ENCODE peak calls at places on chromosomes 2 and 18, in seven cellular contexts. C, N, J, V, P, T and E are unnamed samples.

GRCh38 chr2:215460682-215461081 is 24.8 kb upstream of the FN1 start:
- DNase-seq in N (no peak), C (no peak), P (no peak), J (no peak), T (no peak), V (peak), E (no peak)

GRCh38 chr2:105744091-105744908 is 412 bp upstream of the NCK2 start:
- DNase-seq in J (peak), C (peak), T (no peak), P (peak), N (peak), V (peak), E (peak)

GRCh38 chr2:1940660-1941059 is 196.3 kb upstream of the PXDN start:
- DNase-seq in P (no peak), V (no peak), C (no peak), J (no peak), T (no peak), N (no peak), E (no peak)

GRCh38 chr2:207394812-207395534 is 134.8 kb upstream of the CREB1 start:
- DNase-seq in P (no peak), C (no peak), T (no peak), N (no peak), V (peak), J (peak), E (no peak)

GRCh38 chr2:183032200-183032794 is 6.0 kb downstream of the NCKAP1 start:
- DNase-seq in T (no peak), N (no peak), J (no peak), C (no peak), V (peak), P (no peak), E (no peak)

GRCh38 chr2:49240608-49241007 is 86.3 kb upstream of the FSHR start:
- DNase-seq in J (peak), P (no peak), T (no peak), C (no peak), V (peak), N (no peak), E (no peak)

GRCh38 chr18:11494093-11494492 is 115.3 kb upstream of the SLC35G4 start:
- DNase-seq in N (no peak), J (no peak), P (no peak), T (no peak), V (no peak), C (no peak), E (no peak)

GRCh38 chr2:232075859-232076258 is 114.3 kb downstream of the DIS3L2 start:
- DNase-seq in J (no peak), C (no peak), N (no peak), V (no peak), P (no peak), T (no peak), E (no peak)

GRCh38 chr2:172513935-172514586 is 41.8 kb upstream of the PDK1 start:
- DNase-seq in C (no peak), N (peak), P (no peak), V (peak), T (no peak), J (no peak), E (no peak)

GRCh38 chr2:219616550-219616949 is 10.9 kb upstream of the SLC4A3 start:
- DNase-seq in C (no peak), P (peak), N (no peak), T (no peak), J (no peak), V (no peak), E (no peak)

GRCh38 chr2:203861607-203862006 is 6.0 kb upstream of the CTLA4 start:
- DNase-seq in V (no peak), T (no peak), N (no peak), J (no peak), P (no peak), C (no peak), E (no peak)

GRCh38 chr2:170813611-170814550 is 2.8 kb upstream of the GAD1 start:
- DNase-seq in V (peak), T (no peak), J (no peak), N (no peak), C (peak), P (no peak), E (no peak)

GRCh38 chr2:9703701-9704221 is 73.0 kb upstream of the YWHAQ start:
- DNase-seq in P (no peak), J (peak), T (no peak), C (no peak), V (peak), N (peak), E (no peak)

GRCh38 chr2:191831410-191831994 is 15.4 kb downstream of the CAVIN2 start:
- DNase-seq in J (no peak), T (no peak), P (no peak), N (no peak), C (no peak), V (no peak), E (no peak)

GRCh38 chr2:198337368-198337767 is 533.0 kb downstream of the PLCL1 start:
- DNase-seq in C (no peak), J (no peak), T (no peak), N (no peak), P (no peak), V (no peak), E (no peak)

GRCh38 chr2:86783615-86784339 is 6.9 kb downstream of the CD8A start:
- DNase-seq in N (no peak), P (no peak), T (no peak), C (no peak), J (no peak), V (no peak), E (no peak)

GRCh38 chr18:69469444-69469919 is 68.8 kb downstream of the DOK6 start:
- DNase-seq in N (no peak), J (peak), T (no peak), V (peak), P (peak), C (no peak), E (no peak)

GRCh38 chr2:233832869-233833812 is 21.2 kb downstream of the HJURP start:
- DNase-seq in V (peak), T (peak), C (no peak), P (no peak), N (no peak), J (peak), E (no peak)

GRCh38 chr2:217953531-217953932 is 49.3 kb downstream of the TNS1 start:
- DNase-seq in T (no peak), C (no peak), J (no peak), V (no peak), P (peak), N (no peak), E (no peak)
- TF ChIP-seq CTCF in T (no peak), C (no peak), J (no peak), V (no peak), P (no peak), N (no peak), E (no peak)

DNA sequence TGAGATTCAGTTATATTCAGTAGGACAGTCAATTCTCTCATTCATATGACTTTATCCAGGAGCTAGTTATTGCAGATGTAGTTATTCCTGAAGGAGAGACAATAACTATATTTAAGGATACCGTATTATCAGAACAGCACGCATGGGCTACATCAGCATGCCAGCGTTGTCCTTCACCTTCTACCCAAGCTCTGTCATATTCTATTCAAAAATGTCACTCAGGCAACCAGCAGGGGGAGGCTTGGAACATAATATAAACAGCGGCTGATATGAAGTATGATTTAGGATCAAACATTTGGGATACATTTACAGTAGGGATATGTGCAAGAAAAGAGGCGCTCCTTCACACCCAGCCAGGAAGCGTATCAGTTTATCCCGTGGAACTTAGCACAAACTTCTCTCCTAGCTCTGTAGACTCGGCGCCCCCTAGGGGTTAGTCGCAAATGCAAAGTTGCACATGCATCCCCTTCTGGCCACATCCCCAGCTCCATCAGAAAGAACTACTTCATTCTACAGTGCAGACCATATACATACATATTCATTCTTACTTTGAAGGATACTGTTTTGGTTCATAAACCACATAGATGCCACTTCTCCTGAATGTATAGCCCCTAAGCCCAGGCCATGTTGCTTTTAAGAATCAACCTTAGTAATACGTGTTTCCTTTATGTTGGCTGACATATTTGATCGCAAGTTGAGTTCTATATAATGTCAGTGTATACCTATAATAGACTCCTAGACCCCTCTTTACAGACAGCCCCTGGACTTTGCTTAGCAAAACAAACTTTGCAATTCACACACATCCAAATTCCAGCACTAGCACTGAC is 759.4 kb downstream of the ADCYAP1 start:
- DNase-seq in V (peak), N (peak), C (peak), J (peak), P (peak), T (no peak), E (no peak)
- TF ChIP-seq CTCF in V (peak), N (peak), C (peak), J (peak), P (peak), T (peak), E (no peak)

GRCh38 chr2:37774976-37775907 is 103.8 kb upstream of the CDC42EP3 start:
- DNase-seq in T (no peak), P (no peak), V (no peak), J (no peak), C (no peak), N (no peak), E (no peak)
- TF ChIP-seq CTCF in T (no peak), P (no peak), V (no peak), J (no peak), C (no peak), N (no peak), E (no peak)

GRCh38 chr2:155368934-155369333 is 670.4 kb downstream of the KCNJ3 start:
- DNase-seq in C (no peak), P (no peak), T (no peak), J (no peak), V (peak), N (no peak), E (no peak)
- TF ChIP-seq CTCF in C (peak), P (peak), T (no peak), J (peak), V (peak), N (no peak), E (no peak)

GRCh38 chr2:63058742-63059433 is 8.3 kb downstream of the OTX1 start:
- DNase-seq in T (no peak), P (no peak), J (no peak), V (no peak), N (no peak), C (peak), E (no peak)
- TF ChIP-seq CTCF in T (no peak), P (no peak), J (no peak), V (no peak), N (no peak), C (no peak), E (no peak)